ENCODE peak calls at places on chromosomes 4 and X, in seven cellular contexts. A is transverse colon, Y is psoas muscle, L is aorta, F is A549, M is AG10803, Q is spleen. O is an unnamed sample.

GRCh38 chr4:35038845-35039244 is 1205.5 kb downstream of the ARAP2 start:
- DNase-seq in A (no peak), Y (no peak), L (no peak), F (no peak), M (no peak), Q (no peak), O (no peak)

GRCh38 chr4:54082168-54082567 is 17.8 kb upstream of the CHIC2 start:
- DNase-seq in A (peak), Y (no peak), L (peak), F (peak), M (peak), Q (no peak), O (peak)

GRCh38 chr4:38174811-38175210 is 214.6 kb downstream of the PTTG2 start:
- DNase-seq in A (no peak), Y (no peak), L (no peak), F (no peak), M (no peak), Q (no peak), O (no peak)

GRCh38 chr4:185811509-185812364 is at the start of gene SORBS2:
- DNase-seq in A (peak), Y (no peak), L (no peak), F (no peak), M (peak), Q (peak), O (peak)

GRCh38 chr4:26076896-26077295 is 162.9 kb downstream of the SMIM20 start:
- DNase-seq in A (no peak), Y (no peak), L (no peak), F (no peak), M (peak), Q (no peak), O (peak)

GRCh38 chr4:100190643-100191600 is 654 bp upstream of the DDIT4L start:
- DNase-seq in A (no peak), Y (no peak), L (no peak), F (no peak), M (peak), Q (no peak), O (peak)

GRCh38 chr4:148210661-148211060 is 231.6 kb downstream of the NR3C2 start:
- DNase-seq in A (no peak), Y (no peak), L (no peak), F (no peak), M (no peak), Q (no peak), O (no peak)

GRCh38 chrX:68433155-68433980 is at the start of gene OPHN1:
- DNase-seq in A (peak), Y (peak), L (peak), F (peak), M (peak), Q (peak), O (peak)

GRCh38 chr4:47837582-47838294 is at the start of gene CORIN:
- DNase-seq in A (peak), Y (no peak), L (no peak), F (no peak), M (no peak), Q (no peak), O (no peak)

GRCh38 chrX:109826954-109827708 is 94.1 kb upstream of the ACSL4 start:
- DNase-seq in A (no peak), Y (no peak), L (no peak), F (peak), M (peak), Q (no peak), O (peak)

GRCh38 chrX:70479970-70480659 is 35.5 kb downstream of the DLG3 start:
- DNase-seq in A (peak), Y (no peak), L (no peak), F (no peak), M (no peak), Q (no peak), O (no peak)

GRCh38 chrX:125090046-125090445 is 229.6 kb upstream of the TEX13C start:
- DNase-seq in A (no peak), Y (no peak), L (no peak), F (no peak), M (no peak), Q (no peak), O (no peak)

GRCh38 chrX:130299279-130300009 is 30.7 kb upstream of the ZNF280C start:
- DNase-seq in A (peak), Y (no peak), L (no peak), F (no peak), M (no peak), Q (no peak), O (no peak)

GRCh38 chr4:143477487-143477886 is 36.0 kb upstream of the SMARCA5 start:
- DNase-seq in A (no peak), Y (no peak), L (no peak), F (no peak), M (no peak), Q (no peak), O (no peak)

GRCh38 chr4:76781698-76782595 is 116.0 kb downstream of the SOWAHB start:
- DNase-seq in A (no peak), Y (no peak), L (no peak), F (no peak), M (peak), Q (no peak), O (peak)

GRCh38 chr4:78057135-78057599 is at the start of gene FRAS1:
- DNase-seq in A (peak), Y (peak), L (peak), F (peak), M (peak), Q (peak), O (peak)

GRCh38 chrX:6149231-6149870 is 79.3 kb downstream of the NLGN4X start:
- DNase-seq in A (no peak), Y (no peak), L (no peak), F (no peak), M (no peak), Q (no peak), O (no peak)

GRCh38 chr4:174582463-174582862 is 60.2 kb upstream of the HPGD start:
- DNase-seq in A (no peak), Y (no peak), L (no peak), F (no peak), M (no peak), Q (no peak), O (no peak)

GRCh38 chrX:964831-965416 is 247.5 kb downstream of the CRLF2 start:
- DNase-seq in A (no peak), Y (no peak), L (no peak), F (no peak), M (no peak), Q (no peak), O (no peak)

GRCh38 chr4:113471141-113471860 is 290.2 kb downstream of the CAMK2D start:
- DNase-seq in A (no peak), Y (no peak), L (no peak), F (no peak), M (peak), Q (no peak), O (peak)

GRCh38 chr4:109702950-109703663 is at the start of gene CASP6:
- DNase-seq in A (peak), Y (peak), L (peak), F (peak), M (peak), Q (peak), O (peak)

GRCh38 chrX:1169198-1169597 is 43.3 kb downstream of the CRLF2 start:
- DNase-seq in A (no peak), Y (no peak), L (no peak), F (no peak), M (no peak), Q (no peak), O (no peak)

GRCh38 chr4:10050171-10051120 is 29.1 kb upstream of the SLC2A9 start:
- DNase-seq in A (no peak), Y (no peak), L (no peak), F (no peak), M (no peak), Q (no peak), O (no peak)

GRCh38 chr4:138770818-138771217 is 244.8 kb upstream of the NOCT start:
- DNase-seq in A (no peak), Y (no peak), L (no peak), F (no peak), M (no peak), Q (no peak), O (no peak)

GRCh38 chr4:152169666-152170065 is 366.2 kb downstream of the FBXW7 start:
- DNase-seq in A (no peak), Y (no peak), L (no peak), F (no peak), M (no peak), Q (no peak), O (no peak)

GRCh38 chrX:140509468-140510305 is 4.8 kb upstream of the SOX3 start:
- DNase-seq in A (no peak), Y (no peak), L (no peak), F (no peak), M (no peak), Q (no peak), O (no peak)

GRCh38 chr4:138405934-138406567 is 163.9 kb upstream of the SLC7A11 start:
- DNase-seq in A (no peak), Y (no peak), L (no peak), F (no peak), M (peak), Q (no peak), O (peak)

GRCh38 chrX:10582945-10583344 is 37.4 kb downstream of the MID1 start:
- DNase-seq in A (no peak), Y (no peak), L (no peak), F (no peak), M (peak), Q (no peak), O (peak)

GRCh38 chr4:84499065-84499982 is at the start of gene NKX6-1:
- DNase-seq in A (peak), Y (peak), L (peak), F (peak), M (peak), Q (no peak), O (peak)

GRCh38 chr4:160717848-160718247 is 1446.0 kb downstream of the FSTL5 start:
- DNase-seq in A (no peak), Y (no peak), L (no peak), F (no peak), M (no peak), Q (no peak), O (no peak)

GRCh38 chr4:8763966-8764901 is 107.4 kb downstream of the HMX1 start:
- DNase-seq in A (no peak), Y (no peak), L (peak), F (no peak), M (no peak), Q (peak), O (no peak)

GRCh38 chrX:23864719-23865349 is 42.9 kb downstream of the APOO start:
- DNase-seq in A (no peak), Y (no peak), L (no peak), F (no peak), M (no peak), Q (no peak), O (no peak)

GRCh38 chr4:174214102-174214878 is 69.2 kb downstream of the FBXO8 start:
- DNase-seq in A (no peak), Y (no peak), L (no peak), F (no peak), M (no peak), Q (no peak), O (no peak)

GRCh38 chrX:1451676-1452496 is 823 bp downstream of the ASMTL start:
- DNase-seq in A (peak), Y (no peak), L (no peak), F (no peak), M (no peak), Q (peak), O (no peak)

GRCh38 chr4:156280726-156281125 is 327.1 kb upstream of the CTSO start:
- DNase-seq in A (no peak), Y (no peak), L (no peak), F (no peak), M (peak), Q (no peak), O (peak)

DNA sequence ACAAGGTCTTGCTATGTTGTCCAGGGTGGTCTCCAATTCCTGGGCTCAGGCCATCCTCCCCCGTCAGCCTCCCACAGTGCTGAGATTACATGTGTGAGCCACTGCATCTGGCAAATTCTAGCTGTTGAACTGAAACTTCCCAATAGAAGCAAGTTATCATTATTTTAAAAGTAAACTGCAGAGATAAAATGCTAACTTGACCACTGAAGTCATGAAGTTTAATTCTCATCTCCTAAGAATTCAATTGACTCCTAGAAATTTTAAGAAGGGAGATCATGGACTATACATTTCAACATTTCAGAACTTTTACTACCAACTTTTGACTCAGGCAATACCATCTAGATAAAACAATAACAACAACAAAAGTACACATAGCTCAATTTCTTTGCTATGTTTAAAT is 11.7 kb upstream of the EXOSC9 start:
- DNase-seq in A (no peak), Y (no peak), L (no peak), F (no peak), M (peak), Q (no peak), O (no peak)
- H3K4me3 ChIP-seq in A (no peak), Y (no peak), L (no peak), F (no peak), M (no peak), Q (no peak), O (no peak)

GRCh38 chr4:144732584-144733130 is 86.7 kb downstream of the HHIP start:
- DNase-seq in A (no peak), Y (no peak), L (no peak), F (no peak), M (no peak), Q (no peak), O (peak)

GRCh38 chr4:144740316-144740715 is 94.4 kb downstream of the HHIP start:
- DNase-seq in A (no peak), Y (no peak), L (no peak), F (no peak), M (no peak), Q (no peak), O (peak)

GRCh38 chr4:144733566-144733965 is 87.6 kb downstream of the HHIP start:
- DNase-seq in A (no peak), Y (no peak), L (no peak), F (no peak), M (no peak), Q (no peak), O (no peak)

GRCh38 chr4:144734522-144734921 is 88.6 kb downstream of the HHIP start:
- DNase-seq in A (no peak), Y (no peak), L (no peak), F (no peak), M (peak), Q (no peak), O (peak)

GRCh38 chr4:144738649-144739048 is 92.7 kb downstream of the HHIP start:
- DNase-seq in A (no peak), Y (no peak), L (no peak), F (no peak), M (no peak), Q (no peak), O (no peak)
- H3K4me3 ChIP-seq in A (no peak), Y (no peak), L (no peak), F (no peak), M (no peak), Q (no peak), O (no peak)

GRCh38 chr4:139919513-139919912 is 234.5 kb downstream of the MAML3 start:
- DNase-seq in A (no peak), Y (no peak), L (no peak), F (no peak), M (peak), Q (no peak), O (peak)
- H3K4me3 ChIP-seq in A (no peak), Y (no peak), L (no peak), F (no peak), M (no peak), Q (no peak), O (no peak)

DNA sequence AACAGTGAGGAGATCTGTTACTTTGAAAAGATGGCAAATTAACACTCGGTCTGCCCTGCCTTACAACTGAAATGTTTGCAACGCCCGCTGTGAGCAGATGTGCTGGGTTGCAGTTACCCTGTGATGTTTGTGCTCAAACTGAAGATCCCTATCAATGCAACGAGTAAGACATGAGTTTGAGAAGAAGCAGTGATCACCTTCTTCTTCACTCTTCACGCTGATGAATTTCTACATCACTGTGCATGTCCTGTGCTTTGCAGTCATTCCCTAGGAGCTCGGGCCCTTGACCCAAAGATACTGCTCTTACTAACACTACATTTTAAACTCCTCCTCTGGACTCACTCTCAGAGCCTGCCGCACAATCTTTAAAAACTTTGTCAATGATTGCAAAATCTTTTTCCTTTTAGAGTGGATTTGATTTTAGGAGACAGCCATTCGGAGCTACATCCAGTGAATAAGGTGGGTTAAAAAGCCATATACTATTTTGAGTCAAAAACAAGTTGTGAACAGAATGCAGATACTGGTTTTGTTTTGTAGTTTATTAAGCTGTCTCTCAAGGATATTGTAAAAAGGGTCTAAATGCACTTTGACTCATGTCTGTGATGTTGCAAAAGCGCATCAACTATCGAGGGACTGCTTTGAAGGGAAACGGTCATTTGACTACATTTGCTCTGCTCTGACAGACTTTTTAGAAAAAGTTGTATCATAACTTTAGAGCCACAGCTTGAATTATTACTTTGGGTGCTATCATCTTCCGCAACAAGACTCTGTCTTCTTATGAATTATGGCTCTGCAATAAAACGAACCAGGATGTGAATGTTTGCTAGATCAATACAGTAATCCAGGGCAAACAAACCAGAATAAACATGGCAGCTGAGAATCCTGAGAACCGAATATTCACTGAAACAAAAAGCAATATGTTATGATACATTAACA is 5.7 kb upstream of the RHOH start:
- DNase-seq in A (no peak), Y (no peak), L (no peak), F (no peak), M (no peak), Q (no peak), O (no peak)
- H3K4me3 ChIP-seq in A (no peak), Y (no peak), L (no peak), F (peak), M (no peak), Q (no peak), O (no peak)